ENCODE peak calls at places on chromosomes 12 and 14, in five cellular contexts. K, U, X, A and F are unnamed samples.

GRCh38 chr12:115455268-115455681 is 771.3 kb upstream of the TBX3 start:
- DNase-seq in A (no peak), U (no peak), X (no peak), K (no peak), F (no peak)

GRCh38 chr14:105317546-105317945 is 3.0 kb downstream of the PACS2 start:
- DNase-seq in X (no peak), K (no peak), U (no peak), A (no peak), F (no peak)

GRCh38 chr14:54446201-54446693 is 5.1 kb upstream of the CNIH1 start:
- DNase-seq in K (no peak), X (no peak), A (no peak), U (peak), F (no peak)

GRCh38 chr14:96705422-96706092 is 91.6 kb upstream of the VRK1 start:
- DNase-seq in U (no peak), K (no peak), A (no peak), X (no peak), F (no peak)

GRCh38 chr12:96720363-96720705 is 186.7 kb upstream of the NEDD1 start:
- DNase-seq in K (peak), A (no peak), U (peak), X (no peak), F (peak)

GRCh38 chr14:73973497-73973896 is 23.4 kb downstream of the COQ6 start:
- DNase-seq in K (no peak), X (no peak), U (no peak), A (no peak), F (no peak)

GRCh38 chr14:99348816-99349609 is 77.0 kb upstream of the BCL11B start:
- DNase-seq in K (no peak), A (no peak), U (no peak), X (no peak), F (no peak)

GRCh38 chr12:32312049-32312670 is 87.2 kb upstream of the FGD4 start:
- DNase-seq in A (peak), U (peak), K (no peak), X (peak), F (peak)

GRCh38 chr12:11633968-11634367 is 15.5 kb upstream of the ETV6 start:
- DNase-seq in K (no peak), X (no peak), U (peak), A (no peak), F (no peak)

GRCh38 chr12:124390442-124391116 is 95.7 kb downstream of the RFLNA start:
- DNase-seq in U (no peak), X (peak), K (peak), A (no peak), F (peak)

GRCh38 chr14:60212503-60213371 is 36.3 kb upstream of the PPM1A start:
- DNase-seq in A (no peak), X (no peak), U (no peak), K (no peak), F (peak)

GRCh38 chr14:99479903-99480855 is 480 bp downstream of the SETD3 start:
- DNase-seq in X (peak), U (peak), K (peak), A (no peak), F (peak)

GRCh38 chr12:92193846-92194245 is 48.2 kb upstream of the BTG1 start:
- DNase-seq in X (no peak), K (no peak), A (no peak), U (no peak), F (no peak)

GRCh38 chr12:93989913-93990312 is 158.5 kb upstream of the PLXNC1 start:
- DNase-seq in U (no peak), K (no peak), A (no peak), X (no peak), F (no peak)

GRCh38 chr12:93991882-93992415 is 156.4 kb upstream of the PLXNC1 start:
- DNase-seq in K (no peak), A (no peak), X (no peak), U (no peak), F (no peak)

GRCh38 chr12:93996321-93996720 is 152.1 kb upstream of the PLXNC1 start:
- DNase-seq in X (no peak), U (no peak), K (no peak), A (no peak), F (no peak)

DNA sequence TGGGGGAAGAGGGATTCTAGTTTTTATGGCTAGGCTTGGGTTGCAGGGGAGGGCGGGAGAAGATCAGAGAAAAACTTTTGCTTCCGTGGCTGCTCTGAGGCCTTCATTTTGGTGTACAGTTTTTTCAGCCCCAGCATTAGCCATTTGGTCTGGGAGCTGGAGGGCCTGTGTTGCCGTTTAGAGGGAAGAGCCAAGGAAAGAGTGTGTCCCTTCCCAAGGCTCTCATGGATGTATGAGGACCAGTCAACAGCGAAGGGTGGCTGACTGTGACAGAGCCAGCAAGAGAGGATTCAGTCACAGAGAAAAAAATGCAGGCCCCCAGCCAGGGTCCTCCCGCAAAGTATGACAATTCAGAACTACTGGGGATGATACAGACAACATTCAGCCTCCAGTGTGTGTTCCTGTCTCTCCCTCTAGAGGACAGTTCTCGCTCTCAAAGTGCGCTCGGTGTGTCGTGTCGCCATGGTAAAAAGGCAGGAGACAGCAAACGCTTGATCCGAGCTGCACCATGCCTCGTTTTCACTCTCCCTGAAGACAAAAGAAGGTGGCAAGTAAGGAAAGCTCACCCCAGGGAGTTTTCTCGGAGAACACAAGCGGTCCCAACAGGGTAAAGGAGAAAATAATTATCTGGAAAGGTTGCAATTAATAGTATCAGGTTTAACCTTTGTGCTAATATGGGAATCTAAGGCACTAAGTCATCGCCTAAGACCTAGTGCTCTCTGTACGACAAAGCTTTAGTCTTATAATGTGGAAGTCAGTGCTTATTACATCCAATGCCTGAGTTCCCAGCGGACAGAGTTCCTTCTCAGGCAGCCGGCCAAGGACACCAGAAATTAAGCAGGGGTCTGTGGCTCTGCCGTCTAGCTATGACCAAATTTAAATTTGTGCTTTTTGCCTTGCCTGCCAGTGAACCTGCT is 157.3 kb upstream of the PLXNC1 start:
- DNase-seq in K (no peak), A (no peak), X (peak), U (no peak), F (no peak)
- TF ChIP-seq CTCF in K (peak), A (peak), X (peak), U (peak), F (no peak)

GRCh38 chr12:120316798-120317257 is 10.8 kb downstream of the PLA2G1B start:
- DNase-seq in A (no peak), U (peak), K (no peak), X (no peak), F (no peak)

GRCh38 chr12:120317258-120318105 is 10.1 kb downstream of the PLA2G1B start:
- DNase-seq in U (peak), A (peak), K (peak), X (peak), F (peak)

DNA sequence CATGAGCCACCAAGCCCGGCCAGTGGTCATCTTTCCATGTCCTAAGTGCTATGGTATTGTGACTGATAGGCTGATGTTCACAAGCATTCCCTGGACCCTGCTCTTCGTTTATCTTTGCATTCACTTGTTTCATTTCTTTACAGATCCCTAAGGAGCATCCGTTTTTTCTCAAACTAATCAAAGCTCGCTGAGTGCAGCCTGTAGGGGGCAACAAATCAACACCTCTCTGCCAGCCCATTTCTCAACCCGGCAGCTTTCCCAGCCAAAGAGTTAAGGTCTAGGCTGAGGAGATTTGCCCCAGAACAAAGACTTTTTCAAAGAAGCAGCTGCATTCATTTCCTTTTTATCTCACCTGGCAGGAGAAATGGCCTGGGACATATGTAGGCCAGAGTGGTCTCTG is 12.1 kb downstream of the SIRT4 start:
- DNase-seq in X (no peak), K (no peak), A (no peak), U (no peak), F (no peak)
- TF ChIP-seq CTCF in X (no peak), K (no peak), A (peak), U (peak), F (no peak)

GRCh38 chr14:100654814-100655795 is 67.9 kb upstream of the BEGAIN start:
- DNase-seq in K (peak), X (no peak), A (no peak), U (peak), F (peak)

GRCh38 chr14:100654025-100654813 is 67.0 kb upstream of the BEGAIN start:
- DNase-seq in K (peak), X (no peak), U (no peak), A (no peak), F (no peak)

GRCh38 chr14:100651999-100652508 is 64.8 kb upstream of the BEGAIN start:
- DNase-seq in K (no peak), U (peak), X (peak), A (peak), F (no peak)

GRCh38 chr14:100652739-100653138 is 65.5 kb upstream of the BEGAIN start:
- DNase-seq in K (no peak), X (peak), A (peak), U (no peak), F (no peak)

GRCh38 chr14:100653409-100653808 is 66.2 kb upstream of the BEGAIN start:
- DNase-seq in K (peak), X (no peak), U (no peak), A (no peak), F (peak)
- TF ChIP-seq CTCF in K (no peak), X (peak), U (peak), A (peak), F (peak)

GRCh38 chr12:132490481-132491348 is 764 bp downstream of the FBRSL1 start:
- DNase-seq in X (peak), U (no peak), K (peak), A (no peak), F (peak)
- TF ChIP-seq CTCF in X (no peak), U (no peak), K (no peak), A (no peak), F (no peak)